ENCODE peak calls at places on chromosomes 12 and 14, in seven cellular contexts. One of them, this sample, is unnamed.

GRCh38 chr12:109203480-109203879 is 87.1 kb downstream of the ACACB start:
- DNase-seq in fibroblast of lung: no peak
- DNase-seq in IMR-90: no peak
- DNase-seq in choroid plexus epithelial cell: no peak
- DNase-seq in lower leg skin: no peak
- DNase-seq in astrocyte of the spinal cord: no peak
- DNase-seq in GM12865: no peak
- DNase-seq in this sample: no peak

GRCh38 chr12:42426733-42427132 is 100.8 kb downstream of the PPHLN1 start:
- DNase-seq in choroid plexus epithelial cell: peak
- DNase-seq in fibroblast of lung: peak
- DNase-seq in IMR-90: peak
- DNase-seq in astrocyte of the spinal cord: peak
- DNase-seq in GM12865: peak
- DNase-seq in lower leg skin: no peak
- DNase-seq in this sample: no peak

GRCh38 chr14:64459737-64460136 is 5.6 kb upstream of the AKAP5 start:
- DNase-seq in fibroblast of lung: peak
- DNase-seq in IMR-90: no peak
- DNase-seq in lower leg skin: no peak
- DNase-seq in choroid plexus epithelial cell: no peak
- DNase-seq in astrocyte of the spinal cord: no peak
- DNase-seq in GM12865: no peak
- DNase-seq in this sample: no peak

GRCh38 chr12:78316150-78316549 is 485.5 kb downstream of the NAV3 start:
- DNase-seq in astrocyte of the spinal cord: no peak
- DNase-seq in IMR-90: no peak
- DNase-seq in lower leg skin: no peak
- DNase-seq in choroid plexus epithelial cell: no peak
- DNase-seq in fibroblast of lung: no peak
- DNase-seq in GM12865: no peak
- DNase-seq in this sample: no peak

GRCh38 chr12:110012137-110012536 is 12.9 kb downstream of the ANKRD13A start:
- DNase-seq in IMR-90: no peak
- DNase-seq in astrocyte of the spinal cord: no peak
- DNase-seq in lower leg skin: peak
- DNase-seq in fibroblast of lung: peak
- DNase-seq in GM12865: peak
- DNase-seq in choroid plexus epithelial cell: no peak
- DNase-seq in this sample: no peak

GRCh38 chr12:109760930-109761630 is 47.5 kb downstream of the FAM222A start:
- DNase-seq in fibroblast of lung: no peak
- DNase-seq in astrocyte of the spinal cord: no peak
- DNase-seq in IMR-90: no peak
- DNase-seq in GM12865: no peak
- DNase-seq in choroid plexus epithelial cell: no peak
- DNase-seq in lower leg skin: peak
- DNase-seq in this sample: no peak

GRCh38 chr14:74905595-74906142 is 17.4 kb downstream of the RPS6KL1 start:
- DNase-seq in IMR-90: peak
- DNase-seq in choroid plexus epithelial cell: peak
- DNase-seq in lower leg skin: peak
- DNase-seq in GM12865: peak
- DNase-seq in astrocyte of the spinal cord: peak
- DNase-seq in fibroblast of lung: peak
- DNase-seq in this sample: peak

GRCh38 chr14:31947680-31948580 is 129.2 kb upstream of the ARHGAP5 start:
- DNase-seq in choroid plexus epithelial cell: no peak
- DNase-seq in lower leg skin: no peak
- DNase-seq in IMR-90: peak
- DNase-seq in fibroblast of lung: no peak
- DNase-seq in GM12865: no peak
- DNase-seq in astrocyte of the spinal cord: no peak
- DNase-seq in this sample: no peak

GRCh38 chr12:129902371-129903091 is 1.3 kb downstream of the TMEM132D start:
- DNase-seq in choroid plexus epithelial cell: no peak
- DNase-seq in IMR-90: no peak
- DNase-seq in fibroblast of lung: no peak
- DNase-seq in astrocyte of the spinal cord: no peak
- DNase-seq in lower leg skin: no peak
- DNase-seq in GM12865: no peak
- DNase-seq in this sample: no peak

GRCh38 chr12:126397071-126397571 is 1331.9 kb downstream of the AACS start:
- DNase-seq in GM12865: peak
- DNase-seq in astrocyte of the spinal cord: peak
- DNase-seq in IMR-90: no peak
- DNase-seq in fibroblast of lung: no peak
- DNase-seq in lower leg skin: no peak
- DNase-seq in choroid plexus epithelial cell: no peak
- DNase-seq in this sample: peak

GRCh38 chr12:2794261-2794735 is 472 bp upstream of the FKBP4 start:
- DNase-seq in choroid plexus epithelial cell: no peak
- DNase-seq in astrocyte of the spinal cord: no peak
- DNase-seq in IMR-90: no peak
- DNase-seq in GM12865: peak
- DNase-seq in lower leg skin: no peak
- DNase-seq in fibroblast of lung: peak
- DNase-seq in this sample: no peak

GRCh38 chr12:118358008-118358359 is 14.7 kb downstream of the TAOK3 start:
- DNase-seq in fibroblast of lung: no peak
- DNase-seq in choroid plexus epithelial cell: no peak
- DNase-seq in GM12865: no peak
- DNase-seq in lower leg skin: no peak
- DNase-seq in IMR-90: no peak
- DNase-seq in astrocyte of the spinal cord: no peak
- DNase-seq in this sample: no peak

GRCh38 chr14:34749408-34749807 is 35.0 kb upstream of the CFL2 start:
- DNase-seq in astrocyte of the spinal cord: no peak
- DNase-seq in GM12865: no peak
- DNase-seq in lower leg skin: no peak
- DNase-seq in choroid plexus epithelial cell: no peak
- DNase-seq in fibroblast of lung: no peak
- DNase-seq in IMR-90: no peak
- DNase-seq in this sample: no peak

GRCh38 chr12:1797011-1797901 is 23.1 kb upstream of the LRTM2 start:
- DNase-seq in IMR-90: no peak
- DNase-seq in GM12865: peak
- DNase-seq in fibroblast of lung: no peak
- DNase-seq in choroid plexus epithelial cell: no peak
- DNase-seq in lower leg skin: peak
- DNase-seq in astrocyte of the spinal cord: no peak
- DNase-seq in this sample: peak

GRCh38 chr12:70719672-70720420 is 82.6 kb upstream of the PTPRB start:
- DNase-seq in fibroblast of lung: peak
- DNase-seq in choroid plexus epithelial cell: peak
- DNase-seq in lower leg skin: no peak
- DNase-seq in astrocyte of the spinal cord: peak
- DNase-seq in IMR-90: peak
- DNase-seq in GM12865: peak
- DNase-seq in this sample: peak

GRCh38 chr14:23644195-23644918 is 8.2 kb downstream of the DHRS2 start:
- DNase-seq in IMR-90: no peak
- DNase-seq in fibroblast of lung: no peak
- DNase-seq in choroid plexus epithelial cell: no peak
- DNase-seq in GM12865: no peak
- DNase-seq in astrocyte of the spinal cord: no peak
- DNase-seq in lower leg skin: peak
- DNase-seq in this sample: no peak

GRCh38 chr12:18703916-18704315 is 33.9 kb downstream of the PLCZ1 start:
- DNase-seq in astrocyte of the spinal cord: no peak
- DNase-seq in fibroblast of lung: no peak
- DNase-seq in GM12865: no peak
- DNase-seq in lower leg skin: no peak
- DNase-seq in IMR-90: no peak
- DNase-seq in choroid plexus epithelial cell: no peak
- DNase-seq in this sample: no peak

GRCh38 chr14:55440385-55440784 is at the start of gene TBPL2:
- DNase-seq in astrocyte of the spinal cord: no peak
- DNase-seq in IMR-90: no peak
- DNase-seq in lower leg skin: no peak
- DNase-seq in choroid plexus epithelial cell: no peak
- DNase-seq in fibroblast of lung: no peak
- DNase-seq in GM12865: no peak
- DNase-seq in this sample: no peak

GRCh38 chr12:92403210-92404175 is 257.8 kb upstream of the BTG1 start:
- DNase-seq in astrocyte of the spinal cord: no peak
- DNase-seq in fibroblast of lung: no peak
- DNase-seq in choroid plexus epithelial cell: peak
- DNase-seq in lower leg skin: no peak
- DNase-seq in IMR-90: no peak
- DNase-seq in GM12865: peak
- DNase-seq in this sample: peak

GRCh38 chr14:56874375-56874774 is 64.1 kb upstream of the OTX2 start:
- DNase-seq in fibroblast of lung: no peak
- DNase-seq in astrocyte of the spinal cord: no peak
- DNase-seq in choroid plexus epithelial cell: no peak
- DNase-seq in IMR-90: no peak
- DNase-seq in GM12865: peak
- DNase-seq in lower leg skin: no peak
- DNase-seq in this sample: peak

GRCh38 chr12:46798056-46798455 is 27.7 kb downstream of the SLC38A4 start:
- DNase-seq in IMR-90: no peak
- DNase-seq in astrocyte of the spinal cord: no peak
- DNase-seq in GM12865: no peak
- DNase-seq in lower leg skin: no peak
- DNase-seq in fibroblast of lung: no peak
- DNase-seq in choroid plexus epithelial cell: no peak
- DNase-seq in this sample: no peak

GRCh38 chr12:33437598-33437997 is 2.0 kb downstream of the SYT10 start:
- DNase-seq in IMR-90: no peak
- DNase-seq in astrocyte of the spinal cord: no peak
- DNase-seq in choroid plexus epithelial cell: no peak
- DNase-seq in lower leg skin: no peak
- DNase-seq in GM12865: no peak
- DNase-seq in fibroblast of lung: no peak
- DNase-seq in this sample: no peak
- H3K4me3 ChIP-seq in IMR-90: no peak
- H3K4me3 ChIP-seq in astrocyte of the spinal cord: no peak
- H3K4me3 ChIP-seq in choroid plexus epithelial cell: no peak
- H3K4me3 ChIP-seq in lower leg skin: no peak
- H3K4me3 ChIP-seq in GM12865: no peak
- H3K4me3 ChIP-seq in fibroblast of lung: no peak
- H3K4me3 ChIP-seq in this sample: no peak

GRCh38 chr14:104970231-104971068 is 7.7 kb downstream of the AHNAK2 start:
- DNase-seq in lower leg skin: peak
- DNase-seq in astrocyte of the spinal cord: peak
- DNase-seq in IMR-90: peak
- DNase-seq in fibroblast of lung: peak
- DNase-seq in choroid plexus epithelial cell: peak
- DNase-seq in GM12865: no peak
- DNase-seq in this sample: no peak
- H3K4me3 ChIP-seq in lower leg skin: peak
- H3K4me3 ChIP-seq in astrocyte of the spinal cord: peak
- H3K4me3 ChIP-seq in IMR-90: no peak
- H3K4me3 ChIP-seq in fibroblast of lung: peak
- H3K4me3 ChIP-seq in choroid plexus epithelial cell: no peak
- H3K4me3 ChIP-seq in GM12865: no peak
- H3K4me3 ChIP-seq in this sample: no peak

GRCh38 chr12:57094194-57095160 is 5.6 kb downstream of the NAB2 start:
- DNase-seq in fibroblast of lung: no peak
- DNase-seq in choroid plexus epithelial cell: no peak
- DNase-seq in lower leg skin: peak
- DNase-seq in astrocyte of the spinal cord: no peak
- DNase-seq in IMR-90: no peak
- DNase-seq in GM12865: no peak
- DNase-seq in this sample: no peak
- H3K4me3 ChIP-seq in fibroblast of lung: no peak
- H3K4me3 ChIP-seq in choroid plexus epithelial cell: no peak
- H3K4me3 ChIP-seq in lower leg skin: no peak
- H3K4me3 ChIP-seq in astrocyte of the spinal cord: no peak
- H3K4me3 ChIP-seq in IMR-90: no peak
- H3K4me3 ChIP-seq in GM12865: no peak
- H3K4me3 ChIP-seq in this sample: no peak

GRCh38 chr14:79411403-79412174 is 799.7 kb downstream of the DIO2 start:
- DNase-seq in lower leg skin: no peak
- DNase-seq in GM12865: no peak
- DNase-seq in IMR-90: peak
- DNase-seq in astrocyte of the spinal cord: peak
- DNase-seq in fibroblast of lung: no peak
- DNase-seq in choroid plexus epithelial cell: no peak
- DNase-seq in this sample: no peak
- H3K4me3 ChIP-seq in lower leg skin: no peak
- H3K4me3 ChIP-seq in GM12865: no peak
- H3K4me3 ChIP-seq in IMR-90: no peak
- H3K4me3 ChIP-seq in astrocyte of the spinal cord: no peak
- H3K4me3 ChIP-seq in fibroblast of lung: no peak
- H3K4me3 ChIP-seq in choroid plexus epithelial cell: no peak
- H3K4me3 ChIP-seq in this sample: no peak

DNA sequence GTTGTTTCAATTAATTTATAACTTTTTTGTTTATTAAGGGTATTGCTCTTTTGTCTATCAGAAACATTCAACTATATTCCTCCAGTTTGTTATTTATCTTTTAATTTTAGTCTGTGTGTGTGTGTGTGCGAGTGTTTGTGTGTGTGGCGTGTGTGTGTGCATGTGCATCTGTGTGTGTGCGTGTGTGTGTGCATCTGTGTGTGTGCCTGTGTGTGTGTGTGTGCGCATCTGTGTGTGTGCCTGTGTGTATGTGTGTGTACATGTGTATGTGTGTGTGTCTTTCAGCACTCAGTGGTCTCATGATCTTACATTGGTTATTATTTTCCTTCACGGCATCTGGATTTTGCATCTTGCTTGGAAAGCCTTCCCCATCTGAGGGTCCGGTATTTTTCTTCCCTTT is 281.0 kb upstream of the RTL1 start:
- DNase-seq in fibroblast of lung: no peak
- DNase-seq in choroid plexus epithelial cell: no peak
- DNase-seq in astrocyte of the spinal cord: no peak
- DNase-seq in lower leg skin: no peak
- DNase-seq in IMR-90: no peak
- DNase-seq in GM12865: no peak
- DNase-seq in this sample: no peak
- H3K4me3 ChIP-seq in fibroblast of lung: no peak
- H3K4me3 ChIP-seq in choroid plexus epithelial cell: no peak
- H3K4me3 ChIP-seq in astrocyte of the spinal cord: no peak
- H3K4me3 ChIP-seq in lower leg skin: no peak
- H3K4me3 ChIP-seq in IMR-90: no peak
- H3K4me3 ChIP-seq in GM12865: no peak
- H3K4me3 ChIP-seq in this sample: no peak

DNA sequence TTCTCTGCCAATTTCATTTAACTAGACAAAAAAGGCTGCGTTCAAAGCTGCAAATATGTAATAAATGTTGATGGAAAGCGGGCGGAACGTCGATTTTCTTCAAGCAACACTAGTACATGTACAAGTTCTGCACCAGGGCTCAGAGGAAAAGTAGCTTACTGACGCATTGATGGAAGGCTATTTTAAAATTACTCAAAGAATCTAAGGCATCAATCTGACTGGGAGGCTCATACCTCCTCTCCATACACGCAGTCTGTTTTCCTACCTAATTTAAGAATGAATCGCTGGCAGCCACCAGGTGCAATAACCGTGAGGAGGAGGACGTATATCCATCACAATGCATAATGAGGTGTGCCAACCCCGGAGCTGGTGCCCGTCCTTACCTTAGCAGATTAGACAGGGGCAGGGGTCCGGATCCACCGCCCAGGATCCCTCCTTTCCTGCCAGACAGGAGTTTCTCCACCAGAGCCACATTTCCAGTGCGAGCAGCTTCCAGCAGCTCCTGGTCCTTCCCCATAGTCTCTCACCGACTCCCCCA is 946 bp downstream of the ANKS1B start:
- DNase-seq in astrocyte of the spinal cord: no peak
- DNase-seq in lower leg skin: no peak
- DNase-seq in choroid plexus epithelial cell: peak
- DNase-seq in GM12865: no peak
- DNase-seq in IMR-90: no peak
- DNase-seq in fibroblast of lung: peak
- DNase-seq in this sample: no peak
- H3K4me3 ChIP-seq in astrocyte of the spinal cord: no peak
- H3K4me3 ChIP-seq in lower leg skin: no peak
- H3K4me3 ChIP-seq in choroid plexus epithelial cell: no peak
- H3K4me3 ChIP-seq in GM12865: no peak
- H3K4me3 ChIP-seq in IMR-90: no peak
- H3K4me3 ChIP-seq in fibroblast of lung: peak
- H3K4me3 ChIP-seq in this sample: no peak

This sample was measured in Jurkat, Clone E6-1.